ENCODE peak calls at places on chromosomes 12 and 14, in ten cellular contexts. One of them, this sample, is unnamed.

GRCh38 chr12:126384029-126384564 is 1318.9 kb downstream of the AACS start:
- DNase-seq in NCI-H748 treated with DMSO at 0.1 percent for 48 hours: peak; percentile 58
- DNase-seq in stimulated activated CD4-positive, alpha-beta T cell treated with anti-CD3 and anti-CD28 coated beads, Interleukin-1b, Interleukin-23, amount 100 ng/mL, for 24 hours: no peak
- DNase-seq in COLO829: no peak
- DNase-seq in stimulated activated CD8-positive, alpha-beta memory T cell treated with anti-CD3 and anti-CD28 coated beads, Interleukin-15, amount 100 ng/mL, for 24 hours: no peak
- DNase-seq in NCI-H526: no peak
- DNase-seq in CD4-positive, CD25-positive, alpha-beta regulatory T cell: no peak
- DNase-seq in body of pancreas: peak; percentile 94
- DNase-seq in Right ventricle myocardium superior: no peak
- DNase-seq in ascending aorta: no peak
- DNase-seq in this sample: no peak

GRCh38 chr12:57069522-57069921 is 9.1 kb downstream of the NEMP1 start:
- DNase-seq in NCI-H748 treated with DMSO at 0.1 percent for 48 hours: peak; percentile 44
- DNase-seq in stimulated activated CD4-positive, alpha-beta T cell treated with anti-CD3 and anti-CD28 coated beads, Interleukin-1b, Interleukin-23, amount 100 ng/mL, for 24 hours: no peak
- DNase-seq in COLO829: no peak
- DNase-seq in stimulated activated CD8-positive, alpha-beta memory T cell treated with anti-CD3 and anti-CD28 coated beads, Interleukin-15, amount 100 ng/mL, for 24 hours: no peak
- DNase-seq in NCI-H526: peak; percentile 86
- DNase-seq in CD4-positive, CD25-positive, alpha-beta regulatory T cell: peak; percentile 54
- DNase-seq in body of pancreas: peak; percentile 75
- DNase-seq in Right ventricle myocardium superior: no peak
- DNase-seq in ascending aorta: peak; percentile 55
- DNase-seq in this sample: no peak

GRCh38 chr12:63006536-63006935 is 71.6 kb upstream of the PPM1H start:
- DNase-seq in NCI-H748 treated with DMSO at 0.1 percent for 48 hours: no peak
- DNase-seq in stimulated activated CD4-positive, alpha-beta T cell treated with anti-CD3 and anti-CD28 coated beads, Interleukin-1b, Interleukin-23, amount 100 ng/mL, for 24 hours: no peak
- DNase-seq in COLO829: no peak
- DNase-seq in stimulated activated CD8-positive, alpha-beta memory T cell treated with anti-CD3 and anti-CD28 coated beads, Interleukin-15, amount 100 ng/mL, for 24 hours: no peak
- DNase-seq in NCI-H526: no peak
- DNase-seq in CD4-positive, CD25-positive, alpha-beta regulatory T cell: no peak
- DNase-seq in body of pancreas: no peak
- DNase-seq in Right ventricle myocardium superior: no peak
- DNase-seq in ascending aorta: no peak
- DNase-seq in this sample: no peak

GRCh38 chr14:22400590-22401259 is 188.3 kb downstream of the DAD1 start:
- DNase-seq in NCI-H748 treated with DMSO at 0.1 percent for 48 hours: no peak
- DNase-seq in stimulated activated CD4-positive, alpha-beta T cell treated with anti-CD3 and anti-CD28 coated beads, Interleukin-1b, Interleukin-23, amount 100 ng/mL, for 24 hours: no peak
- DNase-seq in COLO829: no peak
- DNase-seq in stimulated activated CD8-positive, alpha-beta memory T cell treated with anti-CD3 and anti-CD28 coated beads, Interleukin-15, amount 100 ng/mL, for 24 hours: no peak
- DNase-seq in NCI-H526: no peak
- DNase-seq in CD4-positive, CD25-positive, alpha-beta regulatory T cell: no peak
- DNase-seq in body of pancreas: no peak
- DNase-seq in Right ventricle myocardium superior: no peak
- DNase-seq in ascending aorta: no peak
- DNase-seq in this sample: no peak

GRCh38 chr12:26648584-26648983 is 184.4 kb downstream of the ITPR2 start:
- DNase-seq in NCI-H748 treated with DMSO at 0.1 percent for 48 hours: no peak
- DNase-seq in stimulated activated CD4-positive, alpha-beta T cell treated with anti-CD3 and anti-CD28 coated beads, Interleukin-1b, Interleukin-23, amount 100 ng/mL, for 24 hours: no peak
- DNase-seq in COLO829: peak; percentile 59
- DNase-seq in stimulated activated CD8-positive, alpha-beta memory T cell treated with anti-CD3 and anti-CD28 coated beads, Interleukin-15, amount 100 ng/mL, for 24 hours: no peak
- DNase-seq in NCI-H526: no peak
- DNase-seq in CD4-positive, CD25-positive, alpha-beta regulatory T cell: no peak
- DNase-seq in body of pancreas: no peak
- DNase-seq in Right ventricle myocardium superior: no peak
- DNase-seq in ascending aorta: no peak
- DNase-seq in this sample: no peak

GRCh38 chr14:60981626-60982455 is 796 bp downstream of the SLC38A6 start:
- DNase-seq in NCI-H748 treated with DMSO at 0.1 percent for 48 hours: peak; percentile 74
- DNase-seq in stimulated activated CD4-positive, alpha-beta T cell treated with anti-CD3 and anti-CD28 coated beads, Interleukin-1b, Interleukin-23, amount 100 ng/mL, for 24 hours: no peak
- DNase-seq in COLO829: peak; percentile 50
- DNase-seq in stimulated activated CD8-positive, alpha-beta memory T cell treated with anti-CD3 and anti-CD28 coated beads, Interleukin-15, amount 100 ng/mL, for 24 hours: no peak
- DNase-seq in NCI-H526: peak; percentile 28
- DNase-seq in CD4-positive, CD25-positive, alpha-beta regulatory T cell: no peak
- DNase-seq in body of pancreas: no peak
- DNase-seq in Right ventricle myocardium superior: no peak
- DNase-seq in ascending aorta: no peak
- DNase-seq in this sample: no peak

GRCh38 chr12:48001426-48002178 is 2.7 kb downstream of the COL2A1 start:
- DNase-seq in NCI-H748 treated with DMSO at 0.1 percent for 48 hours: peak; percentile 75
- DNase-seq in stimulated activated CD4-positive, alpha-beta T cell treated with anti-CD3 and anti-CD28 coated beads, Interleukin-1b, Interleukin-23, amount 100 ng/mL, for 24 hours: no peak
- DNase-seq in COLO829: peak; percentile 54
- DNase-seq in stimulated activated CD8-positive, alpha-beta memory T cell treated with anti-CD3 and anti-CD28 coated beads, Interleukin-15, amount 100 ng/mL, for 24 hours: no peak
- DNase-seq in NCI-H526: peak; percentile 84
- DNase-seq in CD4-positive, CD25-positive, alpha-beta regulatory T cell: no peak
- DNase-seq in body of pancreas: peak; percentile 58
- DNase-seq in Right ventricle myocardium superior: peak; percentile 67
- DNase-seq in ascending aorta: no peak
- DNase-seq in this sample: peak; percentile 36

GRCh38 chr12:47858511-47859266 is 39.0 kb upstream of the HDAC7 start:
- DNase-seq in NCI-H748 treated with DMSO at 0.1 percent for 48 hours: no peak
- DNase-seq in stimulated activated CD4-positive, alpha-beta T cell treated with anti-CD3 and anti-CD28 coated beads, Interleukin-1b, Interleukin-23, amount 100 ng/mL, for 24 hours: no peak
- DNase-seq in COLO829: no peak
- DNase-seq in stimulated activated CD8-positive, alpha-beta memory T cell treated with anti-CD3 and anti-CD28 coated beads, Interleukin-15, amount 100 ng/mL, for 24 hours: no peak
- DNase-seq in NCI-H526: no peak
- DNase-seq in CD4-positive, CD25-positive, alpha-beta regulatory T cell: no peak
- DNase-seq in body of pancreas: no peak
- DNase-seq in Right ventricle myocardium superior: no peak
- DNase-seq in ascending aorta: no peak
- DNase-seq in this sample: no peak

GRCh38 chr14:76412501-76412900 is 36.6 kb downstream of the ESRRB start:
- DNase-seq in NCI-H748 treated with DMSO at 0.1 percent for 48 hours: no peak
- DNase-seq in stimulated activated CD4-positive, alpha-beta T cell treated with anti-CD3 and anti-CD28 coated beads, Interleukin-1b, Interleukin-23, amount 100 ng/mL, for 24 hours: no peak
- DNase-seq in COLO829: no peak
- DNase-seq in stimulated activated CD8-positive, alpha-beta memory T cell treated with anti-CD3 and anti-CD28 coated beads, Interleukin-15, amount 100 ng/mL, for 24 hours: no peak
- DNase-seq in NCI-H526: no peak
- DNase-seq in CD4-positive, CD25-positive, alpha-beta regulatory T cell: no peak
- DNase-seq in body of pancreas: no peak
- DNase-seq in Right ventricle myocardium superior: no peak
- DNase-seq in ascending aorta: no peak
- DNase-seq in this sample: no peak

GRCh38 chr12:114682101-114682919 is 1.7 kb downstream of the TBX3 start:
- DNase-seq in NCI-H748 treated with DMSO at 0.1 percent for 48 hours: no peak
- DNase-seq in stimulated activated CD4-positive, alpha-beta T cell treated with anti-CD3 and anti-CD28 coated beads, Interleukin-1b, Interleukin-23, amount 100 ng/mL, for 24 hours: no peak
- DNase-seq in COLO829: no peak
- DNase-seq in stimulated activated CD8-positive, alpha-beta memory T cell treated with anti-CD3 and anti-CD28 coated beads, Interleukin-15, amount 100 ng/mL, for 24 hours: no peak
- DNase-seq in NCI-H526: no peak
- DNase-seq in CD4-positive, CD25-positive, alpha-beta regulatory T cell: no peak
- DNase-seq in body of pancreas: no peak
- DNase-seq in Right ventricle myocardium superior: no peak
- DNase-seq in ascending aorta: no peak
- DNase-seq in this sample: no peak

GRCh38 chr12:103680591-103681065 is 93.6 kb downstream of the STAB2 start:
- DNase-seq in NCI-H748 treated with DMSO at 0.1 percent for 48 hours: no peak
- DNase-seq in stimulated activated CD4-positive, alpha-beta T cell treated with anti-CD3 and anti-CD28 coated beads, Interleukin-1b, Interleukin-23, amount 100 ng/mL, for 24 hours: no peak
- DNase-seq in COLO829: no peak
- DNase-seq in stimulated activated CD8-positive, alpha-beta memory T cell treated with anti-CD3 and anti-CD28 coated beads, Interleukin-15, amount 100 ng/mL, for 24 hours: no peak
- DNase-seq in NCI-H526: no peak
- DNase-seq in CD4-positive, CD25-positive, alpha-beta regulatory T cell: no peak
- DNase-seq in body of pancreas: peak; percentile 23
- DNase-seq in Right ventricle myocardium superior: peak; percentile 77
- DNase-seq in ascending aorta: no peak
- DNase-seq in this sample: peak; percentile 88

GRCh38 chr12:121812320-121812871 is 8.6 kb downstream of the SETD1B start:
- DNase-seq in NCI-H748 treated with DMSO at 0.1 percent for 48 hours: peak; percentile 26
- DNase-seq in stimulated activated CD4-positive, alpha-beta T cell treated with anti-CD3 and anti-CD28 coated beads, Interleukin-1b, Interleukin-23, amount 100 ng/mL, for 24 hours: no peak
- DNase-seq in COLO829: no peak
- DNase-seq in stimulated activated CD8-positive, alpha-beta memory T cell treated with anti-CD3 and anti-CD28 coated beads, Interleukin-15, amount 100 ng/mL, for 24 hours: no peak
- DNase-seq in NCI-H526: peak; percentile 82
- DNase-seq in CD4-positive, CD25-positive, alpha-beta regulatory T cell: no peak
- DNase-seq in body of pancreas: peak; percentile 84
- DNase-seq in Right ventricle myocardium superior: peak; percentile 85
- DNase-seq in ascending aorta: no peak
- DNase-seq in this sample: no peak

GRCh38 chr14:49945448-49946319 is 52.8 kb downstream of the ARF6 start:
- DNase-seq in NCI-H748 treated with DMSO at 0.1 percent for 48 hours: no peak
- DNase-seq in stimulated activated CD4-positive, alpha-beta T cell treated with anti-CD3 and anti-CD28 coated beads, Interleukin-1b, Interleukin-23, amount 100 ng/mL, for 24 hours: no peak
- DNase-seq in COLO829: no peak
- DNase-seq in stimulated activated CD8-positive, alpha-beta memory T cell treated with anti-CD3 and anti-CD28 coated beads, Interleukin-15, amount 100 ng/mL, for 24 hours: no peak
- DNase-seq in NCI-H526: no peak
- DNase-seq in CD4-positive, CD25-positive, alpha-beta regulatory T cell: no peak
- DNase-seq in body of pancreas: no peak
- DNase-seq in Right ventricle myocardium superior: no peak
- DNase-seq in ascending aorta: no peak
- DNase-seq in this sample: no peak

GRCh38 chr14:57533214-57533613 is 39.6 kb upstream of the CCDC198 start:
- DNase-seq in NCI-H748 treated with DMSO at 0.1 percent for 48 hours: peak; percentile 9
- DNase-seq in stimulated activated CD4-positive, alpha-beta T cell treated with anti-CD3 and anti-CD28 coated beads, Interleukin-1b, Interleukin-23, amount 100 ng/mL, for 24 hours: no peak
- DNase-seq in COLO829: no peak
- DNase-seq in stimulated activated CD8-positive, alpha-beta memory T cell treated with anti-CD3 and anti-CD28 coated beads, Interleukin-15, amount 100 ng/mL, for 24 hours: no peak
- DNase-seq in NCI-H526: peak; percentile 74
- DNase-seq in CD4-positive, CD25-positive, alpha-beta regulatory T cell: no peak
- DNase-seq in body of pancreas: peak; percentile 13
- DNase-seq in Right ventricle myocardium superior: no peak
- DNase-seq in ascending aorta: no peak
- DNase-seq in this sample: no peak

GRCh38 chr14:97978336-97978735 is 1181.2 kb downstream of the VRK1 start:
- DNase-seq in NCI-H748 treated with DMSO at 0.1 percent for 48 hours: peak; percentile 79
- DNase-seq in stimulated activated CD4-positive, alpha-beta T cell treated with anti-CD3 and anti-CD28 coated beads, Interleukin-1b, Interleukin-23, amount 100 ng/mL, for 24 hours: peak; percentile 70
- DNase-seq in COLO829: peak; percentile 26
- DNase-seq in stimulated activated CD8-positive, alpha-beta memory T cell treated with anti-CD3 and anti-CD28 coated beads, Interleukin-15, amount 100 ng/mL, for 24 hours: peak; percentile 44
- DNase-seq in NCI-H526: peak; percentile 86
- DNase-seq in CD4-positive, CD25-positive, alpha-beta regulatory T cell: peak; percentile 52
- DNase-seq in body of pancreas: peak; percentile 82
- DNase-seq in Right ventricle myocardium superior: peak; percentile 86
- DNase-seq in ascending aorta: peak; percentile 14
- DNase-seq in this sample: peak; percentile 80

GRCh38 chr14:92459479-92460421 is 53.8 kb upstream of the RIN3 start:
- DNase-seq in NCI-H748 treated with DMSO at 0.1 percent for 48 hours: no peak
- DNase-seq in stimulated activated CD4-positive, alpha-beta T cell treated with anti-CD3 and anti-CD28 coated beads, Interleukin-1b, Interleukin-23, amount 100 ng/mL, for 24 hours: no peak
- DNase-seq in COLO829: no peak
- DNase-seq in stimulated activated CD8-positive, alpha-beta memory T cell treated with anti-CD3 and anti-CD28 coated beads, Interleukin-15, amount 100 ng/mL, for 24 hours: no peak
- DNase-seq in NCI-H526: no peak
- DNase-seq in CD4-positive, CD25-positive, alpha-beta regulatory T cell: no peak
- DNase-seq in body of pancreas: no peak
- DNase-seq in Right ventricle myocardium superior: peak; percentile 63
- DNase-seq in ascending aorta: no peak
- DNase-seq in this sample: no peak

GRCh38 chr12:50110762-50111416 is 1.1 kb upstream of the COX14 start:
- DNase-seq in NCI-H748 treated with DMSO at 0.1 percent for 48 hours: no peak
- DNase-seq in stimulated activated CD4-positive, alpha-beta T cell treated with anti-CD3 and anti-CD28 coated beads, Interleukin-1b, Interleukin-23, amount 100 ng/mL, for 24 hours: no peak
- DNase-seq in COLO829: no peak
- DNase-seq in stimulated activated CD8-positive, alpha-beta memory T cell treated with anti-CD3 and anti-CD28 coated beads, Interleukin-15, amount 100 ng/mL, for 24 hours: no peak
- DNase-seq in NCI-H526: peak; percentile 83
- DNase-seq in CD4-positive, CD25-positive, alpha-beta regulatory T cell: no peak
- DNase-seq in body of pancreas: peak; percentile 62
- DNase-seq in Right ventricle myocardium superior: peak; percentile 87
- DNase-seq in ascending aorta: peak; percentile 55
- DNase-seq in this sample: peak; percentile 6

GRCh38 chr12:9909724-9910123 is 22.4 kb downstream of the CLEC2A start:
- DNase-seq in NCI-H748 treated with DMSO at 0.1 percent for 48 hours: no peak
- DNase-seq in stimulated activated CD4-positive, alpha-beta T cell treated with anti-CD3 and anti-CD28 coated beads, Interleukin-1b, Interleukin-23, amount 100 ng/mL, for 24 hours: no peak
- DNase-seq in COLO829: no peak
- DNase-seq in stimulated activated CD8-positive, alpha-beta memory T cell treated with anti-CD3 and anti-CD28 coated beads, Interleukin-15, amount 100 ng/mL, for 24 hours: no peak
- DNase-seq in NCI-H526: no peak
- DNase-seq in CD4-positive, CD25-positive, alpha-beta regulatory T cell: no peak
- DNase-seq in body of pancreas: no peak
- DNase-seq in Right ventricle myocardium superior: no peak
- DNase-seq in ascending aorta: no peak
- DNase-seq in this sample: no peak

GRCh38 chr12:54136844-54137580 is 51.8 kb downstream of the SMUG1 start:
- DNase-seq in NCI-H748 treated with DMSO at 0.1 percent for 48 hours: no peak
- DNase-seq in stimulated activated CD4-positive, alpha-beta T cell treated with anti-CD3 and anti-CD28 coated beads, Interleukin-1b, Interleukin-23, amount 100 ng/mL, for 24 hours: no peak
- DNase-seq in COLO829: no peak
- DNase-seq in stimulated activated CD8-positive, alpha-beta memory T cell treated with anti-CD3 and anti-CD28 coated beads, Interleukin-15, amount 100 ng/mL, for 24 hours: no peak
- DNase-seq in NCI-H526: no peak
- DNase-seq in CD4-positive, CD25-positive, alpha-beta regulatory T cell: no peak
- DNase-seq in body of pancreas: no peak
- DNase-seq in Right ventricle myocardium superior: no peak
- DNase-seq in ascending aorta: no peak
- DNase-seq in this sample: no peak

GRCh38 chr12:126144603-126145002 is 1079.4 kb downstream of the AACS start:
- DNase-seq in NCI-H748 treated with DMSO at 0.1 percent for 48 hours: peak; percentile 44
- DNase-seq in stimulated activated CD4-positive, alpha-beta T cell treated with anti-CD3 and anti-CD28 coated beads, Interleukin-1b, Interleukin-23, amount 100 ng/mL, for 24 hours: no peak
- DNase-seq in COLO829: no peak
- DNase-seq in stimulated activated CD8-positive, alpha-beta memory T cell treated with anti-CD3 and anti-CD28 coated beads, Interleukin-15, amount 100 ng/mL, for 24 hours: no peak
- DNase-seq in NCI-H526: no peak
- DNase-seq in CD4-positive, CD25-positive, alpha-beta regulatory T cell: no peak
- DNase-seq in body of pancreas: no peak
- DNase-seq in Right ventricle myocardium superior: no peak
- DNase-seq in ascending aorta: no peak
- DNase-seq in this sample: no peak

GRCh38 chr12:6316921-6317692 is 6.6 kb downstream of the PLEKHG6 start:
- DNase-seq in NCI-H748 treated with DMSO at 0.1 percent for 48 hours: no peak
- DNase-seq in stimulated activated CD4-positive, alpha-beta T cell treated with anti-CD3 and anti-CD28 coated beads, Interleukin-1b, Interleukin-23, amount 100 ng/mL, for 24 hours: no peak
- DNase-seq in COLO829: no peak
- DNase-seq in stimulated activated CD8-positive, alpha-beta memory T cell treated with anti-CD3 and anti-CD28 coated beads, Interleukin-15, amount 100 ng/mL, for 24 hours: no peak
- DNase-seq in NCI-H526: no peak
- DNase-seq in CD4-positive, CD25-positive, alpha-beta regulatory T cell: no peak
- DNase-seq in body of pancreas: no peak
- DNase-seq in Right ventricle myocardium superior: no peak
- DNase-seq in ascending aorta: no peak
- DNase-seq in this sample: no peak

GRCh38 chr12:53739285-53740129 is 12.3 kb upstream of the CALCOCO1 start:
- DNase-seq in NCI-H748 treated with DMSO at 0.1 percent for 48 hours: no peak
- DNase-seq in stimulated activated CD4-positive, alpha-beta T cell treated with anti-CD3 and anti-CD28 coated beads, Interleukin-1b, Interleukin-23, amount 100 ng/mL, for 24 hours: no peak
- DNase-seq in COLO829: no peak
- DNase-seq in stimulated activated CD8-positive, alpha-beta memory T cell treated with anti-CD3 and anti-CD28 coated beads, Interleukin-15, amount 100 ng/mL, for 24 hours: no peak
- DNase-seq in NCI-H526: no peak
- DNase-seq in CD4-positive, CD25-positive, alpha-beta regulatory T cell: no peak
- DNase-seq in body of pancreas: no peak
- DNase-seq in Right ventricle myocardium superior: no peak
- DNase-seq in ascending aorta: no peak
- DNase-seq in this sample: no peak

GRCh38 chr12:66449531-66449930 is 147.2 kb downstream of the HELB start:
- DNase-seq in NCI-H748 treated with DMSO at 0.1 percent for 48 hours: peak; percentile 33
- DNase-seq in stimulated activated CD4-positive, alpha-beta T cell treated with anti-CD3 and anti-CD28 coated beads, Interleukin-1b, Interleukin-23, amount 100 ng/mL, for 24 hours: no peak
- DNase-seq in COLO829: no peak
- DNase-seq in stimulated activated CD8-positive, alpha-beta memory T cell treated with anti-CD3 and anti-CD28 coated beads, Interleukin-15, amount 100 ng/mL, for 24 hours: no peak
- DNase-seq in NCI-H526: no peak
- DNase-seq in CD4-positive, CD25-positive, alpha-beta regulatory T cell: no peak
- DNase-seq in body of pancreas: no peak
- DNase-seq in Right ventricle myocardium superior: no peak
- DNase-seq in ascending aorta: no peak
- DNase-seq in this sample: no peak

GRCh38 chr14:90660865-90661570 is 155.2 kb downstream of the TTC7B start:
- DNase-seq in NCI-H748 treated with DMSO at 0.1 percent for 48 hours: no peak
- DNase-seq in stimulated activated CD4-positive, alpha-beta T cell treated with anti-CD3 and anti-CD28 coated beads, Interleukin-1b, Interleukin-23, amount 100 ng/mL, for 24 hours: no peak
- DNase-seq in COLO829: no peak
- DNase-seq in stimulated activated CD8-positive, alpha-beta memory T cell treated with anti-CD3 and anti-CD28 coated beads, Interleukin-15, amount 100 ng/mL, for 24 hours: no peak
- DNase-seq in NCI-H526: no peak
- DNase-seq in CD4-positive, CD25-positive, alpha-beta regulatory T cell: no peak
- DNase-seq in body of pancreas: no peak
- DNase-seq in Right ventricle myocardium superior: peak; percentile 64
- DNase-seq in ascending aorta: no peak
- DNase-seq in this sample: peak; percentile 77

GRCh38 chr12:54299515-54300266 is 1.1 kb downstream of the NFE2 start:
- DNase-seq in NCI-H748 treated with DMSO at 0.1 percent for 48 hours: no peak
- DNase-seq in stimulated activated CD4-positive, alpha-beta T cell treated with anti-CD3 and anti-CD28 coated beads, Interleukin-1b, Interleukin-23, amount 100 ng/mL, for 24 hours: no peak
- DNase-seq in COLO829: no peak
- DNase-seq in stimulated activated CD8-positive, alpha-beta memory T cell treated with anti-CD3 and anti-CD28 coated beads, Interleukin-15, amount 100 ng/mL, for 24 hours: no peak
- DNase-seq in NCI-H526: no peak
- DNase-seq in CD4-positive, CD25-positive, alpha-beta regulatory T cell: no peak
- DNase-seq in body of pancreas: no peak
- DNase-seq in Right ventricle myocardium superior: no peak
- DNase-seq in ascending aorta: no peak
- DNase-seq in this sample: no peak

GRCh38 chr14:87049886-87050820 is 942.8 kb downstream of the GALC start:
- DNase-seq in NCI-H748 treated with DMSO at 0.1 percent for 48 hours: peak; percentile 74
- DNase-seq in stimulated activated CD4-positive, alpha-beta T cell treated with anti-CD3 and anti-CD28 coated beads, Interleukin-1b, Interleukin-23, amount 100 ng/mL, for 24 hours: no peak
- DNase-seq in COLO829: peak; percentile 62
- DNase-seq in stimulated activated CD8-positive, alpha-beta memory T cell treated with anti-CD3 and anti-CD28 coated beads, Interleukin-15, amount 100 ng/mL, for 24 hours: no peak
- DNase-seq in NCI-H526: peak; percentile 45
- DNase-seq in CD4-positive, CD25-positive, alpha-beta regulatory T cell: no peak
- DNase-seq in body of pancreas: peak; percentile 68
- DNase-seq in Right ventricle myocardium superior: no peak
- DNase-seq in ascending aorta: no peak
- DNase-seq in this sample: no peak

GRCh38 chr14:44895716-44896115 is 66.0 kb downstream of the KLHL28 start:
- DNase-seq in NCI-H748 treated with DMSO at 0.1 percent for 48 hours: no peak
- DNase-seq in stimulated activated CD4-positive, alpha-beta T cell treated with anti-CD3 and anti-CD28 coated beads, Interleukin-1b, Interleukin-23, amount 100 ng/mL, for 24 hours: no peak
- DNase-seq in COLO829: no peak
- DNase-seq in stimulated activated CD8-positive, alpha-beta memory T cell treated with anti-CD3 and anti-CD28 coated beads, Interleukin-15, amount 100 ng/mL, for 24 hours: no peak
- DNase-seq in NCI-H526: no peak
- DNase-seq in CD4-positive, CD25-positive, alpha-beta regulatory T cell: no peak
- DNase-seq in body of pancreas: no peak
- DNase-seq in Right ventricle myocardium superior: no peak
- DNase-seq in ascending aorta: no peak
- DNase-seq in this sample: no peak

GRCh38 chr12:77377116-77377515 is 311.7 kb upstream of the E2F7 start:
- DNase-seq in NCI-H748 treated with DMSO at 0.1 percent for 48 hours: no peak
- DNase-seq in stimulated activated CD4-positive, alpha-beta T cell treated with anti-CD3 and anti-CD28 coated beads, Interleukin-1b, Interleukin-23, amount 100 ng/mL, for 24 hours: no peak
- DNase-seq in COLO829: no peak
- DNase-seq in stimulated activated CD8-positive, alpha-beta memory T cell treated with anti-CD3 and anti-CD28 coated beads, Interleukin-15, amount 100 ng/mL, for 24 hours: no peak
- DNase-seq in NCI-H526: no peak
- DNase-seq in CD4-positive, CD25-positive, alpha-beta regulatory T cell: no peak
- DNase-seq in body of pancreas: no peak
- DNase-seq in Right ventricle myocardium superior: no peak
- DNase-seq in ascending aorta: no peak
- DNase-seq in this sample: no peak